ENCODE peak calls at places on chromosomes 3 and 15, in four cellular contexts. One of them, this sample, is unnamed.
A peak's percentile ranks its signal among the peaks of the same experiment; 100 is the strongest.

GRCh38 chr15:69499521-69500201 is 47.0 kb downstream of the RPLP1 start:
- DNase-seq in OCI-LY7: no peak
- DNase-seq in foreskin fibroblast: no peak
- DNase-seq in GM06990: no peak
- DNase-seq in this sample: peak; percentile 67

GRCh38 chr3:8641472-8641871 is 3.1 kb downstream of the SSUH2 start:
- DNase-seq in foreskin fibroblast: no peak
- DNase-seq in GM06990: no peak
- DNase-seq in OCI-LY7: no peak
- DNase-seq in this sample: no peak

GRCh38 chr3:42216820-42217416 is 49.1 kb downstream of the CCK start:
- DNase-seq in GM06990: no peak
- DNase-seq in OCI-LY7: peak; percentile 77
- DNase-seq in foreskin fibroblast: no peak
- DNase-seq in this sample: peak; percentile 53

GRCh38 chr15:88804257-88804656 is 1.0 kb downstream of the ACAN start:
- DNase-seq in OCI-LY7: no peak
- DNase-seq in foreskin fibroblast: no peak
- DNase-seq in GM06990: no peak
- DNase-seq in this sample: no peak

GRCh38 chr3:188956839-188957489 is 214.8 kb upstream of the TPRG1 start:
- DNase-seq in GM06990: no peak
- DNase-seq in foreskin fibroblast: peak; percentile 56
- DNase-seq in OCI-LY7: peak; percentile 74
- DNase-seq in this sample: no peak

GRCh38 chr3:42728056-42728455 is 25.5 kb upstream of the HHATL start:
- DNase-seq in foreskin fibroblast: no peak
- DNase-seq in GM06990: no peak
- DNase-seq in OCI-LY7: no peak
- DNase-seq in this sample: peak; percentile 57

GRCh38 chr3:10974131-10974530 is 18.4 kb upstream of the SLC6A1 start:
- DNase-seq in OCI-LY7: no peak
- DNase-seq in GM06990: no peak
- DNase-seq in foreskin fibroblast: no peak
- DNase-seq in this sample: no peak

GRCh38 chr3:177602601-177603136 is 405.4 kb upstream of the TBL1XR1 start:
- DNase-seq in OCI-LY7: no peak
- DNase-seq in GM06990: no peak
- DNase-seq in foreskin fibroblast: no peak
- DNase-seq in this sample: no peak

GRCh38 chr15:73985101-73985873 is 6.8 kb downstream of the STOML1 start:
- DNase-seq in GM06990: no peak
- DNase-seq in OCI-LY7: no peak
- DNase-seq in foreskin fibroblast: no peak
- DNase-seq in this sample: no peak

GRCh38 chr3:48039487-48040190 is 23.4 kb upstream of the MAP4 start:
- DNase-seq in OCI-LY7: no peak
- DNase-seq in GM06990: no peak
- DNase-seq in foreskin fibroblast: peak; percentile 77
- DNase-seq in this sample: no peak

GRCh38 chr3:9398715-9399708 is 1.6 kb downstream of the SETD5 start:
- DNase-seq in GM06990: peak; percentile 20
- DNase-seq in foreskin fibroblast: peak; percentile 33
- DNase-seq in OCI-LY7: peak; percentile 44
- DNase-seq in this sample: no peak

GRCh38 chr3:150697646-150698045 is 6.1 kb downstream of the ERICH6 start:
- DNase-seq in foreskin fibroblast: peak; percentile 14
- DNase-seq in OCI-LY7: no peak
- DNase-seq in GM06990: no peak
- DNase-seq in this sample: no peak

GRCh38 chr3:9400626-9401025 is 3.2 kb downstream of the SETD5 start:
- DNase-seq in GM06990: no peak
- DNase-seq in foreskin fibroblast: no peak
- DNase-seq in OCI-LY7: no peak
- DNase-seq in this sample: no peak

GRCh38 chr3:40230382-40230781 is 79.1 kb upstream of the EIF1B start:
- DNase-seq in OCI-LY7: no peak
- DNase-seq in GM06990: no peak
- DNase-seq in foreskin fibroblast: no peak
- DNase-seq in this sample: no peak

GRCh38 chr15:56984681-56985515 is 66.5 kb downstream of the TCF12 start:
- DNase-seq in OCI-LY7: no peak
- DNase-seq in foreskin fibroblast: peak; percentile 33
- DNase-seq in GM06990: peak; percentile 16
- DNase-seq in this sample: no peak

GRCh38 chr3:182172534-182172933 is 460.8 kb downstream of the SOX2 start:
- DNase-seq in foreskin fibroblast: no peak
- DNase-seq in OCI-LY7: no peak
- DNase-seq in GM06990: no peak
- DNase-seq in this sample: no peak

GRCh38 chr3:195555110-195555509 is 12.0 kb upstream of the PPP1R2 start:
- DNase-seq in OCI-LY7: no peak
- DNase-seq in foreskin fibroblast: no peak
- DNase-seq in GM06990: no peak
- DNase-seq in this sample: no peak

GRCh38 chr3:187967982-187968381 is 186.0 kb upstream of the LPP start:
- DNase-seq in foreskin fibroblast: peak; percentile 52
- DNase-seq in OCI-LY7: peak; percentile 57
- DNase-seq in GM06990: no peak
- DNase-seq in this sample: no peak

GRCh38 chr3:108518895-108519294 is 8.5 kb upstream of the MYH15 start:
- DNase-seq in GM06990: no peak
- DNase-seq in foreskin fibroblast: peak; percentile 18
- DNase-seq in OCI-LY7: no peak
- DNase-seq in this sample: no peak

GRCh38 chr3:154105218-154105975 is 15.8 kb upstream of the ARHGEF26 start:
- DNase-seq in OCI-LY7: no peak
- DNase-seq in foreskin fibroblast: no peak
- DNase-seq in GM06990: no peak
- DNase-seq in this sample: no peak

GRCh38 chr3:128547368-128547987 is 54.5 kb upstream of the GATA2 start:
- DNase-seq in foreskin fibroblast: peak; percentile 55
- DNase-seq in GM06990: no peak
- DNase-seq in OCI-LY7: no peak
- DNase-seq in this sample: peak; percentile 64

GRCh38 chr15:74221399-74222230 is 14.5 kb upstream of the CCDC33 start:
- DNase-seq in GM06990: no peak
- DNase-seq in OCI-LY7: no peak
- DNase-seq in foreskin fibroblast: no peak
- DNase-seq in this sample: no peak

GRCh38 chr3:18070944-18071343 is 328.5 kb upstream of the TBC1D5 start:
- DNase-seq in foreskin fibroblast: no peak
- DNase-seq in GM06990: no peak
- DNase-seq in OCI-LY7: no peak
- DNase-seq in this sample: no peak

GRCh38 chr3:18069564-18069963 is 327.1 kb upstream of the TBC1D5 start:
- DNase-seq in OCI-LY7: no peak
- DNase-seq in foreskin fibroblast: no peak
- DNase-seq in GM06990: no peak
- DNase-seq in this sample: no peak

GRCh38 chr3:18076301-18076700 is 333.9 kb upstream of the TBC1D5 start:
- DNase-seq in OCI-LY7: no peak
- DNase-seq in foreskin fibroblast: no peak
- DNase-seq in GM06990: no peak
- DNase-seq in this sample: no peak

GRCh38 chr3:18070231-18070630 is 327.8 kb upstream of the TBC1D5 start:
- DNase-seq in GM06990: no peak
- DNase-seq in foreskin fibroblast: no peak
- DNase-seq in OCI-LY7: no peak
- DNase-seq in this sample: no peak

GRCh38 chr3:18071833-18072232 is 329.4 kb upstream of the TBC1D5 start:
- DNase-seq in OCI-LY7: no peak
- DNase-seq in GM06990: no peak
- DNase-seq in foreskin fibroblast: no peak
- DNase-seq in this sample: no peak
- TF ChIP-seq CTCF in OCI-LY7: no peak
- TF ChIP-seq CTCF in GM06990: no peak
- TF ChIP-seq CTCF in foreskin fibroblast: no peak
- TF ChIP-seq CTCF in this sample: no peak

GRCh38 chr3:65561617-65562016 is 477.1 kb downstream of the MAGI1 start:
- DNase-seq in GM06990: peak; percentile 21
- DNase-seq in OCI-LY7: no peak
- DNase-seq in foreskin fibroblast: no peak
- DNase-seq in this sample: no peak

GRCh38 chr3:65560901-65561300 is 477.8 kb downstream of the MAGI1 start:
- DNase-seq in foreskin fibroblast: no peak
- DNase-seq in OCI-LY7: no peak
- DNase-seq in GM06990: no peak
- DNase-seq in this sample: no peak

GRCh38 chr3:65560133-65560532 is 478.6 kb downstream of the MAGI1 start:
- DNase-seq in foreskin fibroblast: no peak
- DNase-seq in GM06990: no peak
- DNase-seq in OCI-LY7: no peak
- DNase-seq in this sample: no peak

GRCh38 chr3:65563844-65564243 is 474.9 kb downstream of the MAGI1 start:
- DNase-seq in GM06990: no peak
- DNase-seq in foreskin fibroblast: no peak
- DNase-seq in OCI-LY7: no peak
- DNase-seq in this sample: no peak

GRCh38 chr3:65562444-65562843 is 476.3 kb downstream of the MAGI1 start:
- DNase-seq in OCI-LY7: no peak
- DNase-seq in GM06990: no peak
- DNase-seq in foreskin fibroblast: no peak
- DNase-seq in this sample: no peak
- TF ChIP-seq CTCF in OCI-LY7: no peak
- TF ChIP-seq CTCF in GM06990: no peak
- TF ChIP-seq CTCF in foreskin fibroblast: no peak
- TF ChIP-seq CTCF in this sample: no peak

DNA sequence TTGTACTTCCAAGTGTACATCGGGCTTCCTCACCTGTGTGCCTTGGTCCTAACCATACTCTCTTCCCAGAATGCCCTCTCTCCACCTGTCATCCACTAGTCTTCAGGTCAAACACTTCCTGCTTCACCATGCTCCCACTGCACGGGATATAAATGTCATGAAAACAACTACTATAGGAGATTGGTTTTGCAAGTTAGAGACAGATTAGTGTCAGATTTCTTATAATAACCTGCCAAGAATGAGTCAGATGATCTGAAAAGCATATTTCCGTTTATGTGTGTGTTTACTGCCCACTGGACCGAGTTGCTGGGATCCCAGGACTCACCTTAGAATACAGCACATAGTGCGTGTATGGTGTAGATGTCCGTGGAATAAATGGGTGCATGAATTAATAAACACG is 21.4 kb downstream of the PLA1A start:
- DNase-seq in GM06990: no peak
- DNase-seq in OCI-LY7: no peak
- DNase-seq in foreskin fibroblast: no peak
- DNase-seq in this sample: no peak
- TF ChIP-seq CTCF in GM06990: no peak
- TF ChIP-seq CTCF in OCI-LY7: no peak
- TF ChIP-seq CTCF in foreskin fibroblast: no peak
- TF ChIP-seq CTCF in this sample: no peak

DNA sequence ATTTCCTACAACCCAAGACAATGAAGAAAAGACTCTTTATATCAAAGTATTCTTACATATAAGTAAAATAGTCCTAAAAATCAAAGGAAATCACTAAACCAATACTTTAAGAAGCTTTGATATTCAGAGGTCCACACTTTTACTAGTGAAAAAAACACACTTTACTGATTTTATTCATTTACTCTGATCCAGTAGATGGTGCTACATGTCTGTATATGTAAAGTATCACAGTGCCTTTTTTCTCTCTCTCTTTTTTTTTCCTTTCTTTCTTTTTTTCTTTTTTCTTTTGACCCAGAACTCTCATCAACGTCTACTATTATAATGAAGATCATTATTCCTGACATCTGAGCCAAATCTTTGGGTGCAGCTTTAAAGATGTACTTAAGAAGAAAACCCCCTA is 10.8 kb upstream of the CCDC39 start:
- DNase-seq in foreskin fibroblast: no peak
- DNase-seq in GM06990: no peak
- DNase-seq in OCI-LY7: no peak
- DNase-seq in this sample: no peak
- TF ChIP-seq CTCF in foreskin fibroblast: no peak
- TF ChIP-seq CTCF in GM06990: peak; percentile 8
- TF ChIP-seq CTCF in OCI-LY7: peak; percentile 38
- TF ChIP-seq CTCF in this sample: no peak

GRCh38 chr3:169772951-169773816 is at the start of gene MYNN:
- DNase-seq in foreskin fibroblast: peak; percentile 81
- DNase-seq in OCI-LY7: peak; percentile 93
- DNase-seq in GM06990: peak; percentile 94
- DNase-seq in this sample: peak; percentile 96
- TF ChIP-seq CTCF in foreskin fibroblast: no peak
- TF ChIP-seq CTCF in OCI-LY7: peak; percentile 50
- TF ChIP-seq CTCF in GM06990: peak; percentile 17
- TF ChIP-seq CTCF in this sample: peak; percentile 19

DNA sequence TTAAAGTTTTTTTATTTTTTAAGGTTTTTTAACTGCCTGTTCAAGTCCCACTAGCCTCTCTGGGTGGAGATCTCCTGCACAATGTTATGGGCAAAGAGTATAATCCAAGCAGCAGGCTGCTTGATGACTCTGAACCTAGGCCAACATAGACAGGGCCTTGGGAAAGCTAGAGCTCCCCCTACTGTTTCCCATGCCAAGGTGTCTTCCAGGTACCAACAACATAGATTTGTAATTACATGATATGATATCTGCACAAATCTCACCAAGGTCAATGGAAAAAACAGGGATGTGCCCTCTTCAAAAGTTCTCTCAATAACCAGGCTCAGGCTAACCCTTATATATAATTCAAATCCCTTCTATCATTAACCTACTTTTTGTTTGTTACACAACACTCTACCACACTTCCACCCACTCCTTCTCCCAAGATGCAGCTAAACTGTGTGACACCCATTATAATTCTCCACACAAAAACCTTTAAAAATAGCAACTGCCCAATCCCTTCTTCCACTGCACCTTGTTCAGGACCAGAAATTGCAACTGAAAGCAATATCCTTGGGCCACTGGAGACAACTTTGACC is 43.8 kb downstream of the RBM15B start:
- DNase-seq in OCI-LY7: peak; percentile 61
- DNase-seq in GM06990: no peak
- DNase-seq in foreskin fibroblast: peak; percentile 9
- DNase-seq in this sample: no peak
- TF ChIP-seq CTCF in OCI-LY7: peak; percentile 88
- TF ChIP-seq CTCF in GM06990: peak; percentile 86
- TF ChIP-seq CTCF in foreskin fibroblast: peak; percentile 78
- TF ChIP-seq CTCF in this sample: peak; percentile 58

This sample was measured in osteocyte.